ENCODE peak calls at places on chromosome 5, in nine cellular contexts. R, B, Q, K, H, G, Y, F and M are unnamed samples.
A peak's percentile ranks its signal among the peaks of the same experiment; 100 is the strongest.

GRCh38 chr5:6431214-6432195 is 17.2 kb upstream of the UBE2QL1 start:
- DNase-seq in B (no peak), R (no peak), H (no peak), G (no peak), K (no peak), Y (no peak), Q (no peak), F (no peak), M (no peak)

GRCh38 chr5:132673939-132674630 is at the start of gene IL4:
- DNase-seq in F (no peak), H (no peak), K (no peak), Q (no peak), G (no peak), R (no peak), Y (no peak), B (no peak), M (no peak)

GRCh38 chr5:143898381-143898780 is 86.4 kb downstream of the HMHB1 start:
- DNase-seq in Q (no peak), G (no peak), R (no peak), K (no peak), F (no peak), Y (no peak), B (no peak), H (no peak), M (no peak)

GRCh38 chr5:130720355-130720754 is 444.7 kb downstream of the HINT1 start:
- DNase-seq in H (peak; percentile 80), G (peak; percentile 6), K (peak; percentile 23), F (no peak), Y (no peak), R (peak; percentile 15), Q (no peak), B (peak; percentile 7), M (peak; percentile 40)

GRCh38 chr5:147949711-147950573 is 43.6 kb upstream of the C5orf46 start:
- DNase-seq in F (no peak), B (peak; percentile 46), H (peak; percentile 57), K (peak; percentile 60), G (peak; percentile 49), R (peak; percentile 45), Q (no peak), Y (no peak), M (no peak)

GRCh38 chr5:180135128-180135955 is 63.8 kb upstream of the RNF130 start:
- DNase-seq in F (no peak), H (peak; percentile 77), Y (peak; percentile 53), K (no peak), R (peak; percentile 71), G (no peak), B (peak; percentile 54), Q (peak; percentile 19), M (no peak)

GRCh38 chr5:116990010-116990409 is 415.4 kb upstream of the SEMA6A start:
- DNase-seq in K (no peak), Q (no peak), Y (no peak), H (no peak), B (peak; percentile 67), G (no peak), R (no peak), F (peak; percentile 2), M (no peak)

GRCh38 chr5:862367-863243 is 11.8 kb upstream of the ZDHHC11 start:
- DNase-seq in Y (no peak), F (no peak), B (no peak), H (no peak), Q (no peak), K (no peak), G (no peak), R (no peak), M (no peak)

GRCh38 chr5:154308457-154309360 is 118.2 kb downstream of the GALNT10 start:
- DNase-seq in G (no peak), H (peak; percentile 57), R (peak; percentile 17), F (no peak), Y (no peak), K (peak; percentile 44), Q (no peak), B (no peak), M (no peak)

GRCh38 chr5:33834334-33834733 is 57.5 kb downstream of the ADAMTS12 start:
- DNase-seq in F (no peak), G (no peak), K (no peak), Y (no peak), R (no peak), H (peak; percentile 79), Q (no peak), B (no peak), M (no peak)

GRCh38 chr5:98527846-98528245 is 245.6 kb upstream of the RGMB start:
- DNase-seq in K (no peak), F (no peak), G (no peak), Q (no peak), H (no peak), Y (no peak), R (no peak), B (no peak), M (no peak)

GRCh38 chr5:88829053-88829452 is 53.9 kb downstream of the MEF2C start:
- DNase-seq in G (no peak), Q (no peak), B (peak; percentile 69), R (no peak), F (no peak), K (no peak), H (peak; percentile 28), Y (no peak), M (no peak)

GRCh38 chr5:160802567-160802966 is 49.4 kb downstream of the ATP10B start:
- DNase-seq in R (no peak), B (peak; percentile 75), K (no peak), Q (no peak), H (no peak), F (no peak), Y (no peak), G (no peak), M (no peak)

GRCh38 chr5:125005287-125005686 is 258.8 kb upstream of the ZNF608 start:
- DNase-seq in H (no peak), R (no peak), Y (no peak), K (no peak), G (no peak), B (peak; percentile 6), F (no peak), Q (no peak), M (no peak)

GRCh38 chr5:151020304-151021031 is at the start of gene GPX3:
- DNase-seq in K (peak; percentile 77), G (peak; percentile 51), F (peak; percentile 62), Q (peak; percentile 12), H (peak; percentile 47), R (peak; percentile 86), Y (peak; percentile 98), B (peak; percentile 83), M (no peak)